ENCODE peak calls at places on chromosomes 16 and 17, in six cellular contexts. One of them, this sample, is unnamed.

GRCh38 chr17:981292-981658 is 1.7 kb upstream of the NXN start:
- DNase-seq in transverse colon: no peak
- DNase-seq in endodermal cell: no peak
- DNase-seq in cardiac muscle cell: no peak
- DNase-seq in H9: no peak
- DNase-seq in fibroblast of lung: no peak
- DNase-seq in this sample: no peak

GRCh38 chr16:66471264-66471663 is 44.2 kb downstream of the BEAN1 start:
- DNase-seq in transverse colon: no peak
- DNase-seq in endodermal cell: peak; percentile 33
- DNase-seq in cardiac muscle cell: no peak
- DNase-seq in H9: no peak
- DNase-seq in fibroblast of lung: no peak
- DNase-seq in this sample: no peak

GRCh38 chr16:83626676-83627075 is 181.1 kb upstream of the HSBP1 start:
- DNase-seq in transverse colon: no peak
- DNase-seq in endodermal cell: no peak
- DNase-seq in cardiac muscle cell: no peak
- DNase-seq in H9: peak; percentile 6
- DNase-seq in fibroblast of lung: no peak
- DNase-seq in this sample: no peak

GRCh38 chr17:31052187-31052889 is 42.4 kb upstream of the NF1 start:
- DNase-seq in transverse colon: no peak
- DNase-seq in endodermal cell: peak; percentile 48
- DNase-seq in cardiac muscle cell: peak; percentile 95
- DNase-seq in H9: peak; percentile 22
- DNase-seq in fibroblast of lung: peak; percentile 97
- DNase-seq in this sample: peak; percentile 99

GRCh38 chr16:49019081-49019633 is 262.5 kb downstream of the CBLN1 start:
- DNase-seq in transverse colon: no peak
- DNase-seq in endodermal cell: peak; percentile 79
- DNase-seq in cardiac muscle cell: no peak
- DNase-seq in H9: peak; percentile 65
- DNase-seq in fibroblast of lung: peak; percentile 55
- DNase-seq in this sample: no peak

GRCh38 chr17:79407385-79407784 is 203.5 kb downstream of the RBFOX3 start:
- DNase-seq in transverse colon: no peak
- DNase-seq in endodermal cell: no peak
- DNase-seq in cardiac muscle cell: no peak
- DNase-seq in H9: no peak
- DNase-seq in fibroblast of lung: no peak
- DNase-seq in this sample: no peak

GRCh38 chr16:24508614-24509013 is 30.8 kb upstream of the RBBP6 start:
- DNase-seq in transverse colon: no peak
- DNase-seq in endodermal cell: no peak
- DNase-seq in cardiac muscle cell: peak; percentile 88
- DNase-seq in H9: no peak
- DNase-seq in fibroblast of lung: peak; percentile 68
- DNase-seq in this sample: peak; percentile 87

GRCh38 chr16:88634141-88634993 is 4.0 kb upstream of the IL17C start:
- DNase-seq in transverse colon: peak; percentile 74
- DNase-seq in endodermal cell: peak; percentile 92
- DNase-seq in cardiac muscle cell: peak; percentile 63
- DNase-seq in H9: peak; percentile 85
- DNase-seq in fibroblast of lung: peak; percentile 50
- DNase-seq in this sample: no peak

GRCh38 chr17:79070266-79070880 is 4.3 kb upstream of the ENGASE start:
- DNase-seq in transverse colon: no peak
- DNase-seq in endodermal cell: no peak
- DNase-seq in cardiac muscle cell: no peak
- DNase-seq in H9: no peak
- DNase-seq in fibroblast of lung: no peak
- DNase-seq in this sample: no peak

GRCh38 chr17:79033741-79034501 is 10.0 kb downstream of the C1QTNF1 start:
- DNase-seq in transverse colon: no peak
- DNase-seq in endodermal cell: peak; percentile 45
- DNase-seq in cardiac muscle cell: peak; percentile 78
- DNase-seq in H9: no peak
- DNase-seq in fibroblast of lung: peak; percentile 56
- DNase-seq in this sample: no peak

GRCh38 chr17:65370669-65371126 is 190.8 kb downstream of the AXIN2 start:
- DNase-seq in transverse colon: peak; percentile 84
- DNase-seq in endodermal cell: peak; percentile 77
- DNase-seq in cardiac muscle cell: no peak
- DNase-seq in H9: no peak
- DNase-seq in fibroblast of lung: peak; percentile 24
- DNase-seq in this sample: no peak

GRCh38 chr17:79272666-79273219 is 198.1 kb downstream of the ENGASE start:
- DNase-seq in transverse colon: no peak
- DNase-seq in endodermal cell: peak; percentile 71
- DNase-seq in cardiac muscle cell: no peak
- DNase-seq in H9: no peak
- DNase-seq in fibroblast of lung: no peak
- DNase-seq in this sample: peak; percentile 31

GRCh38 chr17:7929158-7930029 is at the start of gene KCNAB3:
- DNase-seq in transverse colon: peak; percentile 42
- DNase-seq in endodermal cell: peak; percentile 97
- DNase-seq in cardiac muscle cell: peak; percentile 87
- DNase-seq in H9: peak; percentile 93
- DNase-seq in fibroblast of lung: peak; percentile 69
- DNase-seq in this sample: peak; percentile 51

GRCh38 chr17:5892897-5893656 is 177.1 kb upstream of the WSCD1 start:
- DNase-seq in transverse colon: no peak
- DNase-seq in endodermal cell: no peak
- DNase-seq in cardiac muscle cell: no peak
- DNase-seq in H9: peak; percentile 8
- DNase-seq in fibroblast of lung: no peak
- DNase-seq in this sample: no peak

GRCh38 chr17:61383689-61384201 is 15.9 kb upstream of the TBX2 start:
- DNase-seq in transverse colon: no peak
- DNase-seq in endodermal cell: no peak
- DNase-seq in cardiac muscle cell: no peak
- DNase-seq in H9: no peak
- DNase-seq in fibroblast of lung: peak; percentile 29
- DNase-seq in this sample: no peak

GRCh38 chr17:13544292-13544691 is 57.4 kb downstream of the HS3ST3A1 start:
- DNase-seq in transverse colon: peak; percentile 13
- DNase-seq in endodermal cell: peak; percentile 46
- DNase-seq in cardiac muscle cell: peak; percentile 96
- DNase-seq in H9: no peak
- DNase-seq in fibroblast of lung: peak; percentile 99
- DNase-seq in this sample: no peak

GRCh38 chr17:38906429-38907172 is 18.8 kb upstream of the LASP1NB start:
- DNase-seq in transverse colon: no peak
- DNase-seq in endodermal cell: peak; percentile 53
- DNase-seq in cardiac muscle cell: no peak
- DNase-seq in H9: no peak
- DNase-seq in fibroblast of lung: no peak
- DNase-seq in this sample: no peak

GRCh38 chr17:38907930-38908675 is 17.3 kb upstream of the LASP1NB start:
- DNase-seq in transverse colon: no peak
- DNase-seq in endodermal cell: peak; percentile 46
- DNase-seq in cardiac muscle cell: no peak
- DNase-seq in H9: no peak
- DNase-seq in fibroblast of lung: no peak
- DNase-seq in this sample: no peak

GRCh38 chr17:38903404-38903803 is 22.0 kb upstream of the LASP1NB start:
- DNase-seq in transverse colon: no peak
- DNase-seq in endodermal cell: no peak
- DNase-seq in cardiac muscle cell: no peak
- DNase-seq in H9: no peak
- DNase-seq in fibroblast of lung: no peak
- DNase-seq in this sample: no peak

GRCh38 chr17:38905375-38905774 is 20.0 kb upstream of the LASP1NB start:
- DNase-seq in transverse colon: no peak
- DNase-seq in endodermal cell: no peak
- DNase-seq in cardiac muscle cell: no peak
- DNase-seq in H9: no peak
- DNase-seq in fibroblast of lung: no peak
- DNase-seq in this sample: no peak

GRCh38 chr17:38904892-38905291 is 20.5 kb upstream of the LASP1NB start:
- DNase-seq in transverse colon: no peak
- DNase-seq in endodermal cell: no peak
- DNase-seq in cardiac muscle cell: no peak
- DNase-seq in H9: no peak
- DNase-seq in fibroblast of lung: no peak
- DNase-seq in this sample: no peak
- H3K4me1 ChIP-seq in transverse colon: peaks cover 15% of the 10 kb centered on the region
- H3K4me1 ChIP-seq in endodermal cell: no peaks in the 10 kb centered on the region
- H3K4me1 ChIP-seq in cardiac muscle cell: peaks cover 18% of the 10 kb centered on the region
- H3K4me1 ChIP-seq in H9: no peaks in the 10 kb centered on the region
- H3K4me1 ChIP-seq in fibroblast of lung: peaks cover 10% of the 10 kb centered on the region
- H3K4me1 ChIP-seq in this sample: peaks cover 16% of the 10 kb centered on the region

DNA sequence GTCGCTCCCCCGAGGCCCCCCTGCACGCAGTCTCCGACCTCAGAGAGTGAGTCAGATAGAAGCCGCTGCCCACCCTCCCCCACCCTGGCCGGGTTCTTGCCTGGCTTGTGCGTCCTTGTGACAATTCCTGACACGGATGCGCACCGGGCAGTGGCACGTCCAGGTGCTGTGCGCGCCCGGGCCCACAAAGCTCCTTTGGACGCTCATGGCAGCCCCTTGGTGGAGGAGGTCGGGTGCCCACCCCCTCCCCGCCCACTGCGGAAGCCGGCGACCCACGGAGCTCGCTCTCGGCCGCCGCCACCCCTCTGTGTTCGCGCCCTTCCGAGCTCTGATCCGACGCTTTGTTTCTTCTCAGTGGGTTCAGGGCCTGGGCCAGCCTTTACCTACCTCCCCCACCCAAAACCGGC is 662 bp upstream of the TUBB3 start:
- DNase-seq in transverse colon: peak; percentile 66
- DNase-seq in endodermal cell: peak; percentile 92
- DNase-seq in cardiac muscle cell: peak; percentile 92
- DNase-seq in H9: peak; percentile 83
- DNase-seq in fibroblast of lung: peak; percentile 92
- DNase-seq in this sample: peak; percentile 77
- TF ChIP-seq CTCF in transverse colon: no peak
- TF ChIP-seq CTCF in endodermal cell: no peak
- TF ChIP-seq CTCF in cardiac muscle cell: no peak
- TF ChIP-seq CTCF in H9: no peak
- TF ChIP-seq CTCF in fibroblast of lung: no peak
- TF ChIP-seq CTCF in this sample: no peak

GRCh38 chr17:16417896-16418683 is 2.7 kb downstream of the TRPV2 start:
- DNase-seq in transverse colon: no peak
- DNase-seq in endodermal cell: peak; percentile 61
- DNase-seq in cardiac muscle cell: peak; percentile 50
- DNase-seq in H9: no peak
- DNase-seq in fibroblast of lung: peak; percentile 26
- DNase-seq in this sample: peak; percentile 33
- H3K4me1 ChIP-seq in transverse colon: peaks cover 3% of the 10 kb centered on the region
- H3K4me1 ChIP-seq in endodermal cell: peaks cover 7% of the 10 kb centered on the region
- H3K4me1 ChIP-seq in cardiac muscle cell: peaks cover 8% of the 10 kb centered on the region
- H3K4me1 ChIP-seq in H9: no peaks in the 10 kb centered on the region
- H3K4me1 ChIP-seq in fibroblast of lung: peaks cover 35% of the 10 kb centered on the region
- H3K4me1 ChIP-seq in this sample: peaks cover 24% of the 10 kb centered on the region

DNA sequence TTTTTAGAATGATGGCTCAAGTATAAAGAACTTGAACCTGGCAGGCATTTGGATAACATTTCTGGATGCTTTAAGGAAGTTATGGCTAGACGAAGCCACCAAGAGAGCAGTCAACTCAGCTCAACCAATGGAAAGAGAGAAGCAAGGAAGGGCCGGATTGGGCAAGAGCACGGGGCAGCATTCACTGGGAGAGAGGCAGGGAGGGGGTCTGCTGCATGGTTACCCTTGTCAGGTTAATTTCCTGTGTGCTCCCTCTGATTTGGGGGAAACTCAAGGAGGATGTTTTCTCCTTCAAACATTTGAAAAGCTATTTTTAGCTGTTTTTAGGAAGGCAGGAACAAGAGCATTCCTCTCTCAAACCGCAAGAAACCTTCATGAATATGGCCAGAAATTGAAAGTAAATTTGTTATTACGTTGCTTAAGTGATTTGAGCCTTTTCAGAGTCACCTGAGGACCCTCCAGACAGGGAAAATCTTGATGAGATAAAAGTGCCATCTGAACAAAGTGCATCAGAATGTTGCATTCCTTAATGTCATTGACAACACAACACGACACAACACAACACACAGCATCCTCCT is 118.6 kb upstream of the ZFHX3 start:
- DNase-seq in transverse colon: no peak
- DNase-seq in endodermal cell: no peak
- DNase-seq in cardiac muscle cell: peak; percentile 66
- DNase-seq in H9: no peak
- DNase-seq in fibroblast of lung: no peak
- DNase-seq in this sample: no peak
- TF ChIP-seq CTCF in transverse colon: no peak
- TF ChIP-seq CTCF in endodermal cell: no peak
- TF ChIP-seq CTCF in cardiac muscle cell: no peak
- TF ChIP-seq CTCF in H9: no peak
- TF ChIP-seq CTCF in fibroblast of lung: no peak
- TF ChIP-seq CTCF in this sample: no peak

DNA sequence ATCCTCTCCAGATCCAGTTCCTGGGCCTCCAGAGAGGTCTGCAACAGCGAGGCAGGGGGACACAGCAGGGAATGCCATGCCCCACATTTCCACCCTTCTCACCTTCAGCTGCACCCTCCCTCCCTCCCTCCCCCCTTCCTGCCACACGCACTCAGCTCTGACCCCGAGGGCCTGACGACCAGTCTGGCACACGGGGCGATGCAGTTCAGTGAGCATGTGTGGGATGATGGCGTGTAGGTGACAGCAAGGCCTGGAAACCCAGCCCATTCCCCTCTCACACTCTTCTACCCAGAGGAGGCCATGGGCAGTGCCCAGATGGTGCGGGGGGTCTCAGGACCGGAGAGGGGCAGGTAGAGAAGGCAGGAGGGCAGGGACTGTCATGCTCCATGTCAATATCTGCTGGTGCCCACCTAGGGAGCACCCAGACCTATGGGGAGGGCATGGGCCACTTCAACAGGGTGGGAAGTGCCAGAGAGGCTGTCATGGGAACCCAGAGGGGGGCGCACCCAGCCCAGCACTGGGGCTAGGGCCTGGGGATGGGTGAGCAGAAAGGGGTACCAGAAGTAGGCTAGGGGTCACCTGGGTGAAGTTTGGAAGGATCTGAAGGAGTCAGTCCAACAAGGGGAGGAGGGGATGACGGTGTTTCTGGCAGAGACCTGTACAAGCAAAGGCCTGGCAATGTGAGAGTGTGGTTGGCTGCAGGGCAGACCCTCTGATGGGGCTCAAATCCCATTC is 13.6 kb upstream of the KATNB1 start:
- DNase-seq in transverse colon: no peak
- DNase-seq in endodermal cell: peak; percentile 55
- DNase-seq in cardiac muscle cell: no peak
- DNase-seq in H9: no peak
- DNase-seq in fibroblast of lung: no peak
- DNase-seq in this sample: no peak
- H3K4me1 ChIP-seq in transverse colon: no peaks in the 10 kb centered on the region
- H3K4me1 ChIP-seq in endodermal cell: no peaks in the 10 kb centered on the region
- H3K4me1 ChIP-seq in cardiac muscle cell: no peaks in the 10 kb centered on the region
- H3K4me1 ChIP-seq in H9: no peaks in the 10 kb centered on the region
- H3K4me1 ChIP-seq in fibroblast of lung: no peaks in the 10 kb centered on the region
- H3K4me1 ChIP-seq in this sample: no peaks in the 10 kb centered on the region